ENCODE peak calls at places on chromosomes 1 and 21, in nine cellular contexts. One of them, this sample, is unnamed.

GRCh38 chr1:231512147-231512698 is 16.2 kb upstream of the TSNAX start:
- DNase-seq in NCI-H446: no peak
- DNase-seq in Caki2: peak; percentile 92
- DNase-seq in activated CD8-positive, alpha-beta memory T cell treated with anti-CD3 and anti-CD28 coated beads, Interleukin-2, amount 50 U/mL, for 48 hours: no peak
- DNase-seq in SW 1271: no peak
- DNase-seq in stimulated activated CD8-positive, alpha-beta memory T cell treated with anti-CD3 and anti-CD28 coated beads, Interleukin-15, amount 100 ng/mL, for 4 hours: no peak
- DNase-seq in AG08396: peak; percentile 21
- DNase-seq in amygdala: no peak
- DNase-seq in choroid plexus epithelial cell: peak; percentile 55
- DNase-seq in this sample: peak; percentile 82

GRCh38 chr21:24729568-24729967 is 877.7 kb downstream of the MRPL39 start:
- DNase-seq in NCI-H446: no peak
- DNase-seq in Caki2: no peak
- DNase-seq in activated CD8-positive, alpha-beta memory T cell treated with anti-CD3 and anti-CD28 coated beads, Interleukin-2, amount 50 U/mL, for 48 hours: no peak
- DNase-seq in SW 1271: no peak
- DNase-seq in stimulated activated CD8-positive, alpha-beta memory T cell treated with anti-CD3 and anti-CD28 coated beads, Interleukin-15, amount 100 ng/mL, for 4 hours: no peak
- DNase-seq in AG08396: peak; percentile 5
- DNase-seq in amygdala: no peak
- DNase-seq in choroid plexus epithelial cell: no peak
- DNase-seq in this sample: peak; percentile 61

GRCh38 chr1:170145691-170146676 is at the start of gene NTMT2:
- DNase-seq in NCI-H446: no peak
- DNase-seq in Caki2: no peak
- DNase-seq in activated CD8-positive, alpha-beta memory T cell treated with anti-CD3 and anti-CD28 coated beads, Interleukin-2, amount 50 U/mL, for 48 hours: no peak
- DNase-seq in SW 1271: no peak
- DNase-seq in stimulated activated CD8-positive, alpha-beta memory T cell treated with anti-CD3 and anti-CD28 coated beads, Interleukin-15, amount 100 ng/mL, for 4 hours: no peak
- DNase-seq in AG08396: no peak
- DNase-seq in amygdala: no peak
- DNase-seq in choroid plexus epithelial cell: peak; percentile 8
- DNase-seq in this sample: no peak

GRCh38 chr1:175540928-175541645 is 202.3 kb downstream of the TNR start:
- DNase-seq in NCI-H446: no peak
- DNase-seq in Caki2: no peak
- DNase-seq in activated CD8-positive, alpha-beta memory T cell treated with anti-CD3 and anti-CD28 coated beads, Interleukin-2, amount 50 U/mL, for 48 hours: no peak
- DNase-seq in SW 1271: no peak
- DNase-seq in stimulated activated CD8-positive, alpha-beta memory T cell treated with anti-CD3 and anti-CD28 coated beads, Interleukin-15, amount 100 ng/mL, for 4 hours: no peak
- DNase-seq in AG08396: no peak
- DNase-seq in amygdala: no peak
- DNase-seq in choroid plexus epithelial cell: no peak
- DNase-seq in this sample: no peak

GRCh38 chr21:42861311-42862122 is 17.8 kb downstream of the WDR4 start:
- DNase-seq in NCI-H446: no peak
- DNase-seq in Caki2: no peak
- DNase-seq in activated CD8-positive, alpha-beta memory T cell treated with anti-CD3 and anti-CD28 coated beads, Interleukin-2, amount 50 U/mL, for 48 hours: no peak
- DNase-seq in SW 1271: no peak
- DNase-seq in stimulated activated CD8-positive, alpha-beta memory T cell treated with anti-CD3 and anti-CD28 coated beads, Interleukin-15, amount 100 ng/mL, for 4 hours: no peak
- DNase-seq in AG08396: no peak
- DNase-seq in amygdala: peak; percentile 20
- DNase-seq in choroid plexus epithelial cell: no peak
- DNase-seq in this sample: no peak

GRCh38 chr1:165369255-165369848 is 12.8 kb upstream of the LMX1A start:
- DNase-seq in NCI-H446: peak; percentile 74
- DNase-seq in Caki2: peak; percentile 18
- DNase-seq in activated CD8-positive, alpha-beta memory T cell treated with anti-CD3 and anti-CD28 coated beads, Interleukin-2, amount 50 U/mL, for 48 hours: peak; percentile 80
- DNase-seq in SW 1271: peak; percentile 6
- DNase-seq in stimulated activated CD8-positive, alpha-beta memory T cell treated with anti-CD3 and anti-CD28 coated beads, Interleukin-15, amount 100 ng/mL, for 4 hours: no peak
- DNase-seq in AG08396: peak; percentile 79
- DNase-seq in amygdala: peak; percentile 55
- DNase-seq in choroid plexus epithelial cell: peak; percentile 51
- DNase-seq in this sample: no peak

GRCh38 chr1:85934531-85934930 is 222.0 kb downstream of the COL24A1 start:
- DNase-seq in NCI-H446: no peak
- DNase-seq in Caki2: no peak
- DNase-seq in activated CD8-positive, alpha-beta memory T cell treated with anti-CD3 and anti-CD28 coated beads, Interleukin-2, amount 50 U/mL, for 48 hours: no peak
- DNase-seq in SW 1271: no peak
- DNase-seq in stimulated activated CD8-positive, alpha-beta memory T cell treated with anti-CD3 and anti-CD28 coated beads, Interleukin-15, amount 100 ng/mL, for 4 hours: no peak
- DNase-seq in AG08396: no peak
- DNase-seq in amygdala: no peak
- DNase-seq in choroid plexus epithelial cell: no peak
- DNase-seq in this sample: no peak

GRCh38 chr21:14706712-14707111 is 160.6 kb upstream of the SAMSN1 start:
- DNase-seq in NCI-H446: no peak
- DNase-seq in Caki2: no peak
- DNase-seq in activated CD8-positive, alpha-beta memory T cell treated with anti-CD3 and anti-CD28 coated beads, Interleukin-2, amount 50 U/mL, for 48 hours: no peak
- DNase-seq in SW 1271: no peak
- DNase-seq in stimulated activated CD8-positive, alpha-beta memory T cell treated with anti-CD3 and anti-CD28 coated beads, Interleukin-15, amount 100 ng/mL, for 4 hours: no peak
- DNase-seq in AG08396: no peak
- DNase-seq in amygdala: no peak
- DNase-seq in choroid plexus epithelial cell: no peak
- DNase-seq in this sample: no peak

GRCh38 chr1:173603056-173603591 is at the start of gene SLC9C2:
- DNase-seq in NCI-H446: no peak
- DNase-seq in Caki2: no peak
- DNase-seq in activated CD8-positive, alpha-beta memory T cell treated with anti-CD3 and anti-CD28 coated beads, Interleukin-2, amount 50 U/mL, for 48 hours: no peak
- DNase-seq in SW 1271: no peak
- DNase-seq in stimulated activated CD8-positive, alpha-beta memory T cell treated with anti-CD3 and anti-CD28 coated beads, Interleukin-15, amount 100 ng/mL, for 4 hours: no peak
- DNase-seq in AG08396: peak; percentile 32
- DNase-seq in amygdala: no peak
- DNase-seq in choroid plexus epithelial cell: peak; percentile 89
- DNase-seq in this sample: no peak

GRCh38 chr1:227770812-227771211 is 35.6 kb downstream of the SNAP47 start:
- DNase-seq in NCI-H446: no peak
- DNase-seq in Caki2: no peak
- DNase-seq in activated CD8-positive, alpha-beta memory T cell treated with anti-CD3 and anti-CD28 coated beads, Interleukin-2, amount 50 U/mL, for 48 hours: no peak
- DNase-seq in SW 1271: no peak
- DNase-seq in stimulated activated CD8-positive, alpha-beta memory T cell treated with anti-CD3 and anti-CD28 coated beads, Interleukin-15, amount 100 ng/mL, for 4 hours: no peak
- DNase-seq in AG08396: no peak
- DNase-seq in amygdala: no peak
- DNase-seq in choroid plexus epithelial cell: no peak
- DNase-seq in this sample: no peak

GRCh38 chr1:6502000-6502891 is 10.8 kb upstream of the PLEKHG5 start:
- DNase-seq in NCI-H446: no peak
- DNase-seq in Caki2: no peak
- DNase-seq in activated CD8-positive, alpha-beta memory T cell treated with anti-CD3 and anti-CD28 coated beads, Interleukin-2, amount 50 U/mL, for 48 hours: no peak
- DNase-seq in SW 1271: no peak
- DNase-seq in stimulated activated CD8-positive, alpha-beta memory T cell treated with anti-CD3 and anti-CD28 coated beads, Interleukin-15, amount 100 ng/mL, for 4 hours: no peak
- DNase-seq in AG08396: no peak
- DNase-seq in amygdala: peak; percentile 49
- DNase-seq in choroid plexus epithelial cell: no peak
- DNase-seq in this sample: no peak

GRCh38 chr1:48765335-48765734 is 11.4 kb downstream of the BEND5 start:
- DNase-seq in NCI-H446: no peak
- DNase-seq in Caki2: no peak
- DNase-seq in activated CD8-positive, alpha-beta memory T cell treated with anti-CD3 and anti-CD28 coated beads, Interleukin-2, amount 50 U/mL, for 48 hours: no peak
- DNase-seq in SW 1271: no peak
- DNase-seq in stimulated activated CD8-positive, alpha-beta memory T cell treated with anti-CD3 and anti-CD28 coated beads, Interleukin-15, amount 100 ng/mL, for 4 hours: no peak
- DNase-seq in AG08396: no peak
- DNase-seq in amygdala: no peak
- DNase-seq in choroid plexus epithelial cell: no peak
- DNase-seq in this sample: no peak

GRCh38 chr1:25197982-25198681 is 34.2 kb downstream of the SYF2 start:
- DNase-seq in NCI-H446: no peak
- DNase-seq in Caki2: no peak
- DNase-seq in activated CD8-positive, alpha-beta memory T cell treated with anti-CD3 and anti-CD28 coated beads, Interleukin-2, amount 50 U/mL, for 48 hours: no peak
- DNase-seq in SW 1271: no peak
- DNase-seq in stimulated activated CD8-positive, alpha-beta memory T cell treated with anti-CD3 and anti-CD28 coated beads, Interleukin-15, amount 100 ng/mL, for 4 hours: no peak
- DNase-seq in AG08396: no peak
- DNase-seq in amygdala: peak; percentile 17
- DNase-seq in choroid plexus epithelial cell: no peak
- DNase-seq in this sample: no peak

GRCh38 chr1:227884370-227885134 is 63.2 kb downstream of the WNT9A start:
- DNase-seq in NCI-H446: no peak
- DNase-seq in Caki2: no peak
- DNase-seq in activated CD8-positive, alpha-beta memory T cell treated with anti-CD3 and anti-CD28 coated beads, Interleukin-2, amount 50 U/mL, for 48 hours: peak; percentile 48
- DNase-seq in SW 1271: no peak
- DNase-seq in stimulated activated CD8-positive, alpha-beta memory T cell treated with anti-CD3 and anti-CD28 coated beads, Interleukin-15, amount 100 ng/mL, for 4 hours: no peak
- DNase-seq in AG08396: no peak
- DNase-seq in amygdala: no peak
- DNase-seq in choroid plexus epithelial cell: no peak
- DNase-seq in this sample: no peak

GRCh38 chr1:223628233-223628632 is 37.3 kb downstream of the CAPN8 start:
- DNase-seq in NCI-H446: peak; percentile 80
- DNase-seq in Caki2: peak; percentile 6
- DNase-seq in activated CD8-positive, alpha-beta memory T cell treated with anti-CD3 and anti-CD28 coated beads, Interleukin-2, amount 50 U/mL, for 48 hours: peak; percentile 80
- DNase-seq in SW 1271: peak; percentile 3
- DNase-seq in stimulated activated CD8-positive, alpha-beta memory T cell treated with anti-CD3 and anti-CD28 coated beads, Interleukin-15, amount 100 ng/mL, for 4 hours: no peak
- DNase-seq in AG08396: peak; percentile 60
- DNase-seq in amygdala: peak; percentile 33
- DNase-seq in choroid plexus epithelial cell: peak; percentile 13
- DNase-seq in this sample: no peak

GRCh38 chr1:64488862-64489261 is 18.9 kb downstream of the CACHD1 start:
- DNase-seq in NCI-H446: no peak
- DNase-seq in Caki2: no peak
- DNase-seq in activated CD8-positive, alpha-beta memory T cell treated with anti-CD3 and anti-CD28 coated beads, Interleukin-2, amount 50 U/mL, for 48 hours: no peak
- DNase-seq in SW 1271: no peak
- DNase-seq in stimulated activated CD8-positive, alpha-beta memory T cell treated with anti-CD3 and anti-CD28 coated beads, Interleukin-15, amount 100 ng/mL, for 4 hours: no peak
- DNase-seq in AG08396: no peak
- DNase-seq in amygdala: no peak
- DNase-seq in choroid plexus epithelial cell: no peak
- DNase-seq in this sample: no peak

GRCh38 chr1:42170779-42171621 is 6.5 kb upstream of the GUCA2A start:
- DNase-seq in NCI-H446: peak; percentile 64
- DNase-seq in Caki2: no peak
- DNase-seq in activated CD8-positive, alpha-beta memory T cell treated with anti-CD3 and anti-CD28 coated beads, Interleukin-2, amount 50 U/mL, for 48 hours: no peak
- DNase-seq in SW 1271: no peak
- DNase-seq in stimulated activated CD8-positive, alpha-beta memory T cell treated with anti-CD3 and anti-CD28 coated beads, Interleukin-15, amount 100 ng/mL, for 4 hours: no peak
- DNase-seq in AG08396: no peak
- DNase-seq in amygdala: no peak
- DNase-seq in choroid plexus epithelial cell: no peak
- DNase-seq in this sample: no peak

GRCh38 chr21:32807717-32808380 is 36.3 kb upstream of the PAXBP1 start:
- DNase-seq in NCI-H446: peak; percentile 67
- DNase-seq in Caki2: no peak
- DNase-seq in activated CD8-positive, alpha-beta memory T cell treated with anti-CD3 and anti-CD28 coated beads, Interleukin-2, amount 50 U/mL, for 48 hours: no peak
- DNase-seq in SW 1271: no peak
- DNase-seq in stimulated activated CD8-positive, alpha-beta memory T cell treated with anti-CD3 and anti-CD28 coated beads, Interleukin-15, amount 100 ng/mL, for 4 hours: no peak
- DNase-seq in AG08396: no peak
- DNase-seq in amygdala: no peak
- DNase-seq in choroid plexus epithelial cell: peak; percentile 24
- DNase-seq in this sample: no peak

GRCh38 chr1:157580179-157580827 is 17.6 kb downstream of the FCRL4 start:
- DNase-seq in NCI-H446: peak; percentile 67
- DNase-seq in Caki2: peak; percentile 58
- DNase-seq in activated CD8-positive, alpha-beta memory T cell treated with anti-CD3 and anti-CD28 coated beads, Interleukin-2, amount 50 U/mL, for 48 hours: no peak
- DNase-seq in SW 1271: peak; percentile 30
- DNase-seq in stimulated activated CD8-positive, alpha-beta memory T cell treated with anti-CD3 and anti-CD28 coated beads, Interleukin-15, amount 100 ng/mL, for 4 hours: no peak
- DNase-seq in AG08396: peak; percentile 35
- DNase-seq in amygdala: no peak
- DNase-seq in choroid plexus epithelial cell: peak; percentile 74
- DNase-seq in this sample: peak; percentile 22

GRCh38 chr1:68178821-68179490 is 53.4 kb downstream of the WLS start:
- DNase-seq in NCI-H446: no peak
- DNase-seq in Caki2: no peak
- DNase-seq in activated CD8-positive, alpha-beta memory T cell treated with anti-CD3 and anti-CD28 coated beads, Interleukin-2, amount 50 U/mL, for 48 hours: no peak
- DNase-seq in SW 1271: peak; percentile 14
- DNase-seq in stimulated activated CD8-positive, alpha-beta memory T cell treated with anti-CD3 and anti-CD28 coated beads, Interleukin-15, amount 100 ng/mL, for 4 hours: no peak
- DNase-seq in AG08396: no peak
- DNase-seq in amygdala: no peak
- DNase-seq in choroid plexus epithelial cell: peak; percentile 64
- DNase-seq in this sample: no peak

GRCh38 chr1:235078927-235079381 is 49.7 kb downstream of the TOMM20 start:
- DNase-seq in NCI-H446: no peak
- DNase-seq in Caki2: no peak
- DNase-seq in activated CD8-positive, alpha-beta memory T cell treated with anti-CD3 and anti-CD28 coated beads, Interleukin-2, amount 50 U/mL, for 48 hours: no peak
- DNase-seq in SW 1271: no peak
- DNase-seq in stimulated activated CD8-positive, alpha-beta memory T cell treated with anti-CD3 and anti-CD28 coated beads, Interleukin-15, amount 100 ng/mL, for 4 hours: no peak
- DNase-seq in AG08396: no peak
- DNase-seq in amygdala: no peak
- DNase-seq in choroid plexus epithelial cell: peak; percentile 46
- DNase-seq in this sample: no peak

GRCh38 chr1:119966020-119966419 is 69.7 kb upstream of the ADAM30 start:
- DNase-seq in NCI-H446: no peak
- DNase-seq in Caki2: no peak
- DNase-seq in activated CD8-positive, alpha-beta memory T cell treated with anti-CD3 and anti-CD28 coated beads, Interleukin-2, amount 50 U/mL, for 48 hours: no peak
- DNase-seq in SW 1271: no peak
- DNase-seq in stimulated activated CD8-positive, alpha-beta memory T cell treated with anti-CD3 and anti-CD28 coated beads, Interleukin-15, amount 100 ng/mL, for 4 hours: no peak
- DNase-seq in AG08396: peak; percentile 20
- DNase-seq in amygdala: no peak
- DNase-seq in choroid plexus epithelial cell: peak; percentile 81
- DNase-seq in this sample: no peak

GRCh38 chr1:97919568-97920261 is 1.1 kb downstream of the DPYD start:
- DNase-seq in NCI-H446: no peak
- DNase-seq in Caki2: no peak
- DNase-seq in activated CD8-positive, alpha-beta memory T cell treated with anti-CD3 and anti-CD28 coated beads, Interleukin-2, amount 50 U/mL, for 48 hours: no peak
- DNase-seq in SW 1271: peak; percentile 48
- DNase-seq in stimulated activated CD8-positive, alpha-beta memory T cell treated with anti-CD3 and anti-CD28 coated beads, Interleukin-15, amount 100 ng/mL, for 4 hours: no peak
- DNase-seq in AG08396: peak; percentile 12
- DNase-seq in amygdala: no peak
- DNase-seq in choroid plexus epithelial cell: peak; percentile 69
- DNase-seq in this sample: peak; percentile 42

GRCh38 chr1:115065021-115065420 is 24.3 kb downstream of the TSPAN2 start:
- DNase-seq in NCI-H446: no peak
- DNase-seq in Caki2: no peak
- DNase-seq in activated CD8-positive, alpha-beta memory T cell treated with anti-CD3 and anti-CD28 coated beads, Interleukin-2, amount 50 U/mL, for 48 hours: no peak
- DNase-seq in SW 1271: no peak
- DNase-seq in stimulated activated CD8-positive, alpha-beta memory T cell treated with anti-CD3 and anti-CD28 coated beads, Interleukin-15, amount 100 ng/mL, for 4 hours: no peak
- DNase-seq in AG08396: no peak
- DNase-seq in amygdala: no peak
- DNase-seq in choroid plexus epithelial cell: no peak
- DNase-seq in this sample: no peak

GRCh38 chr1:116345830-116346229 is 27.2 kb upstream of the ATP1A1 start:
- DNase-seq in NCI-H446: no peak
- DNase-seq in Caki2: no peak
- DNase-seq in activated CD8-positive, alpha-beta memory T cell treated with anti-CD3 and anti-CD28 coated beads, Interleukin-2, amount 50 U/mL, for 48 hours: no peak
- DNase-seq in SW 1271: no peak
- DNase-seq in stimulated activated CD8-positive, alpha-beta memory T cell treated with anti-CD3 and anti-CD28 coated beads, Interleukin-15, amount 100 ng/mL, for 4 hours: no peak
- DNase-seq in AG08396: no peak
- DNase-seq in amygdala: no peak
- DNase-seq in choroid plexus epithelial cell: no peak
- DNase-seq in this sample: no peak

GRCh38 chr1:157410457-157410856 is 141.9 kb downstream of the FCRL5 start:
- DNase-seq in NCI-H446: no peak
- DNase-seq in Caki2: no peak
- DNase-seq in activated CD8-positive, alpha-beta memory T cell treated with anti-CD3 and anti-CD28 coated beads, Interleukin-2, amount 50 U/mL, for 48 hours: no peak
- DNase-seq in SW 1271: no peak
- DNase-seq in stimulated activated CD8-positive, alpha-beta memory T cell treated with anti-CD3 and anti-CD28 coated beads, Interleukin-15, amount 100 ng/mL, for 4 hours: no peak
- DNase-seq in AG08396: no peak
- DNase-seq in amygdala: no peak
- DNase-seq in choroid plexus epithelial cell: no peak
- DNase-seq in this sample: no peak

GRCh38 chr1:6508876-6509602 is 17.6 kb upstream of the PLEKHG5 start:
- DNase-seq in NCI-H446: no peak
- DNase-seq in Caki2: no peak
- DNase-seq in activated CD8-positive, alpha-beta memory T cell treated with anti-CD3 and anti-CD28 coated beads, Interleukin-2, amount 50 U/mL, for 48 hours: no peak
- DNase-seq in SW 1271: no peak
- DNase-seq in stimulated activated CD8-positive, alpha-beta memory T cell treated with anti-CD3 and anti-CD28 coated beads, Interleukin-15, amount 100 ng/mL, for 4 hours: no peak
- DNase-seq in AG08396: no peak
- DNase-seq in amygdala: no peak
- DNase-seq in choroid plexus epithelial cell: no peak
- DNase-seq in this sample: no peak

GRCh38 chr1:164223378-164223777 is 335.6 kb upstream of the PBX1 start:
- DNase-seq in NCI-H446: no peak
- DNase-seq in Caki2: no peak
- DNase-seq in activated CD8-positive, alpha-beta memory T cell treated with anti-CD3 and anti-CD28 coated beads, Interleukin-2, amount 50 U/mL, for 48 hours: no peak
- DNase-seq in SW 1271: no peak
- DNase-seq in stimulated activated CD8-positive, alpha-beta memory T cell treated with anti-CD3 and anti-CD28 coated beads, Interleukin-15, amount 100 ng/mL, for 4 hours: no peak
- DNase-seq in AG08396: no peak
- DNase-seq in amygdala: no peak
- DNase-seq in choroid plexus epithelial cell: no peak
- DNase-seq in this sample: no peak

GRCh38 chr21:16087523-16087922 is 357.7 kb downstream of the USP25 start:
- DNase-seq in NCI-H446: no peak
- DNase-seq in Caki2: no peak
- DNase-seq in activated CD8-positive, alpha-beta memory T cell treated with anti-CD3 and anti-CD28 coated beads, Interleukin-2, amount 50 U/mL, for 48 hours: no peak
- DNase-seq in SW 1271: no peak
- DNase-seq in stimulated activated CD8-positive, alpha-beta memory T cell treated with anti-CD3 and anti-CD28 coated beads, Interleukin-15, amount 100 ng/mL, for 4 hours: no peak
- DNase-seq in AG08396: no peak
- DNase-seq in amygdala: no peak
- DNase-seq in choroid plexus epithelial cell: no peak
- DNase-seq in this sample: no peak

GRCh38 chr1:117069220-117069844 is 9.2 kb downstream of the TTF2 start:
- DNase-seq in NCI-H446: no peak
- DNase-seq in Caki2: no peak
- DNase-seq in activated CD8-positive, alpha-beta memory T cell treated with anti-CD3 and anti-CD28 coated beads, Interleukin-2, amount 50 U/mL, for 48 hours: no peak
- DNase-seq in SW 1271: no peak
- DNase-seq in stimulated activated CD8-positive, alpha-beta memory T cell treated with anti-CD3 and anti-CD28 coated beads, Interleukin-15, amount 100 ng/mL, for 4 hours: no peak
- DNase-seq in AG08396: no peak
- DNase-seq in amygdala: no peak
- DNase-seq in choroid plexus epithelial cell: no peak
- DNase-seq in this sample: no peak

GRCh38 chr1:21124846-21125245 is 51.9 kb downstream of the EIF4G3 start:
- DNase-seq in NCI-H446: no peak
- DNase-seq in Caki2: no peak
- DNase-seq in activated CD8-positive, alpha-beta memory T cell treated with anti-CD3 and anti-CD28 coated beads, Interleukin-2, amount 50 U/mL, for 48 hours: no peak
- DNase-seq in SW 1271: no peak
- DNase-seq in stimulated activated CD8-positive, alpha-beta memory T cell treated with anti-CD3 and anti-CD28 coated beads, Interleukin-15, amount 100 ng/mL, for 4 hours: no peak
- DNase-seq in AG08396: peak; percentile 41
- DNase-seq in amygdala: no peak
- DNase-seq in choroid plexus epithelial cell: peak; percentile 58
- DNase-seq in this sample: peak; percentile 37